ENCODE peak calls at places on chromosomes 4 and X, in four cellular contexts. One of them, this sample, is unnamed.

GRCh38 chrX:139881130-139881529 is 51.7 kb downstream of the ATP11C start:
- DNase-seq in esophagus squamous epithelium: no peak
- DNase-seq in AG09319: no peak
- DNase-seq in CD8-positive, alpha-beta T cell: no peak
- DNase-seq in this sample: no peak

GRCh38 chr4:101022151-101023024 is 324.9 kb downstream of the PPP3CA start:
- DNase-seq in esophagus squamous epithelium: no peak
- DNase-seq in AG09319: no peak
- DNase-seq in CD8-positive, alpha-beta T cell: no peak
- DNase-seq in this sample: no peak

GRCh38 chrX:69562904-69563568 is 52.9 kb upstream of the EDA start:
- DNase-seq in esophagus squamous epithelium: no peak
- DNase-seq in AG09319: no peak
- DNase-seq in CD8-positive, alpha-beta T cell: no peak
- DNase-seq in this sample: no peak

GRCh38 chr4:151569650-151570049 is 160.7 kb downstream of the FHIP1A start:
- DNase-seq in esophagus squamous epithelium: no peak
- DNase-seq in AG09319: no peak
- DNase-seq in CD8-positive, alpha-beta T cell: no peak
- DNase-seq in this sample: peak

GRCh38 chr4:124640037-124640730 is 72.3 kb downstream of the ANKRD50 start:
- DNase-seq in esophagus squamous epithelium: no peak
- DNase-seq in AG09319: peak
- DNase-seq in CD8-positive, alpha-beta T cell: no peak
- DNase-seq in this sample: no peak

GRCh38 chr4:6943870-6944195 is 34.2 kb downstream of the TBC1D14 start:
- DNase-seq in esophagus squamous epithelium: no peak
- DNase-seq in AG09319: no peak
- DNase-seq in CD8-positive, alpha-beta T cell: no peak
- DNase-seq in this sample: no peak

GRCh38 chr4:83947811-83948210 is 411.9 kb downstream of the GPAT3 start:
- DNase-seq in esophagus squamous epithelium: no peak
- DNase-seq in AG09319: no peak
- DNase-seq in CD8-positive, alpha-beta T cell: no peak
- DNase-seq in this sample: no peak

GRCh38 chr4:140116442-140117104 is 37.4 kb downstream of the MAML3 start:
- DNase-seq in esophagus squamous epithelium: no peak
- DNase-seq in AG09319: no peak
- DNase-seq in CD8-positive, alpha-beta T cell: no peak
- DNase-seq in this sample: no peak

GRCh38 chr4:121785479-121785878 is 15.6 kb upstream of the EXOSC9 start:
- DNase-seq in esophagus squamous epithelium: no peak
- DNase-seq in AG09319: no peak
- DNase-seq in CD8-positive, alpha-beta T cell: no peak
- DNase-seq in this sample: no peak

GRCh38 chrX:46754450-46755075 is 4.4 kb downstream of the SLC9A7 start:
- DNase-seq in esophagus squamous epithelium: no peak
- DNase-seq in AG09319: no peak
- DNase-seq in CD8-positive, alpha-beta T cell: no peak
- DNase-seq in this sample: no peak

GRCh38 chr4:140330311-140330900 is 43.0 kb upstream of the SCOC start:
- DNase-seq in esophagus squamous epithelium: no peak
- DNase-seq in AG09319: no peak
- DNase-seq in CD8-positive, alpha-beta T cell: no peak
- DNase-seq in this sample: no peak

GRCh38 chr4:44157611-44158277 is 290.9 kb downstream of the KCTD8 start:
- DNase-seq in esophagus squamous epithelium: no peak
- DNase-seq in AG09319: no peak
- DNase-seq in CD8-positive, alpha-beta T cell: no peak
- DNase-seq in this sample: no peak

GRCh38 chr4:116849620-116850019 is 235.8 kb downstream of the TRAM1L1 start:
- DNase-seq in esophagus squamous epithelium: no peak
- DNase-seq in AG09319: no peak
- DNase-seq in CD8-positive, alpha-beta T cell: no peak
- DNase-seq in this sample: no peak

GRCh38 chr4:36471903-36472302 is 190.5 kb downstream of the DTHD1 start:
- DNase-seq in esophagus squamous epithelium: no peak
- DNase-seq in AG09319: no peak
- DNase-seq in CD8-positive, alpha-beta T cell: no peak
- DNase-seq in this sample: no peak

GRCh38 chr4:72631296-72631695 is 62.3 kb upstream of the ADAMTS3 start:
- DNase-seq in esophagus squamous epithelium: no peak
- DNase-seq in AG09319: peak
- DNase-seq in CD8-positive, alpha-beta T cell: no peak
- DNase-seq in this sample: peak

GRCh38 chrX:13695601-13696115 is 6.7 kb downstream of the RAB9A start:
- DNase-seq in esophagus squamous epithelium: no peak
- DNase-seq in AG09319: no peak
- DNase-seq in CD8-positive, alpha-beta T cell: no peak
- DNase-seq in this sample: no peak

GRCh38 chr4:106369456-106370060 is 980 bp upstream of the GIMD1 start:
- DNase-seq in esophagus squamous epithelium: no peak
- DNase-seq in AG09319: peak
- DNase-seq in CD8-positive, alpha-beta T cell: no peak
- DNase-seq in this sample: no peak